ENCODE peak calls at places on chromosomes 13 and 19, in ten cellular contexts. S is adrenal gland, F is uterus, J is tibial artery, X is heart left ventricle, O is fibroblast of lung, A is left ventricle myocardium inferior, Y is lung, D is ovary, M is suprapubic skin. C is an unnamed sample. For H3K27me3, the result is how much of the 10 kb centered on the place peaks cover.

GRCh38 chr13:42526276-42526675 is 47.7 kb upstream of the TNFSF11 start:
- DNase-seq in S (no peak), F (no peak), J (no peak), X (no peak), O (no peak), A (no peak), Y (no peak), D (no peak), M (no peak), C (no peak)

GRCh38 chr13:114058051-114058867 is 74.2 kb downstream of the RASA3 start:
- DNase-seq in S (no peak), F (no peak), J (no peak), X (peak), O (no peak), A (no peak), Y (no peak), D (no peak), M (no peak), C (no peak)

GRCh38 chr13:107210216-107211010 is 642.5 kb upstream of the ARGLU1 start:
- DNase-seq in S (no peak), F (no peak), J (no peak), X (no peak), O (peak), A (no peak), Y (no peak), D (no peak), M (no peak), C (peak)

GRCh38 chr13:62799931-62800436 is 1384.3 kb upstream of the PCDH20 start:
- DNase-seq in S (no peak), F (no peak), J (no peak), X (no peak), O (no peak), A (no peak), Y (no peak), D (no peak), M (no peak), C (no peak)

GRCh38 chr19:38229585-38230073 is 5.6 kb upstream of the DPF1 start:
- DNase-seq in S (peak), F (no peak), J (no peak), X (peak), O (peak), A (peak), Y (peak), D (peak), M (no peak), C (peak)

GRCh38 chr13:76397413-76397812 is 488.8 kb downstream of the KCTD12 start:
- DNase-seq in S (no peak), F (no peak), J (no peak), X (no peak), O (no peak), A (no peak), Y (no peak), D (no peak), M (no peak), C (no peak)

GRCh38 chr19:3335431-3336350 is 30.7 kb upstream of the NFIC start:
- DNase-seq in S (peak), F (peak), J (peak), X (peak), O (peak), A (peak), Y (no peak), D (peak), M (no peak), C (no peak)

GRCh38 chr19:19628499-19629134 is 597 bp upstream of the LPAR2 start:
- DNase-seq in S (peak), F (no peak), J (no peak), X (no peak), O (peak), A (no peak), Y (no peak), D (peak), M (no peak), C (peak)

GRCh38 chr13:24263652-24264051 is 45.7 kb upstream of the C1QTNF9 start:
- DNase-seq in S (no peak), F (no peak), J (no peak), X (no peak), O (peak), A (no peak), Y (no peak), D (no peak), M (no peak), C (no peak)

GRCh38 chr13:73809561-73809960 is 324.6 kb downstream of the KLF12 start:
- DNase-seq in S (no peak), F (no peak), J (no peak), X (no peak), O (peak), A (no peak), Y (no peak), D (no peak), M (no peak), C (peak)

GRCh38 chr19:29967623-29968022 is 25.6 kb downstream of the URI1 start:
- DNase-seq in S (no peak), F (no peak), J (no peak), X (no peak), O (peak), A (no peak), Y (no peak), D (no peak), M (no peak), C (no peak)

GRCh38 chr13:28385362-28385761 is 109.6 kb downstream of the FLT1 start:
- DNase-seq in S (no peak), F (no peak), J (no peak), X (no peak), O (no peak), A (no peak), Y (no peak), D (no peak), M (no peak), C (no peak)
- H3K27me3 ChIP-seq in S (under half), F (under half), J (under half), X (under half), O (under half), A (under half), Y (under half), D (under half), M (under half), C (under half)

DNA sequence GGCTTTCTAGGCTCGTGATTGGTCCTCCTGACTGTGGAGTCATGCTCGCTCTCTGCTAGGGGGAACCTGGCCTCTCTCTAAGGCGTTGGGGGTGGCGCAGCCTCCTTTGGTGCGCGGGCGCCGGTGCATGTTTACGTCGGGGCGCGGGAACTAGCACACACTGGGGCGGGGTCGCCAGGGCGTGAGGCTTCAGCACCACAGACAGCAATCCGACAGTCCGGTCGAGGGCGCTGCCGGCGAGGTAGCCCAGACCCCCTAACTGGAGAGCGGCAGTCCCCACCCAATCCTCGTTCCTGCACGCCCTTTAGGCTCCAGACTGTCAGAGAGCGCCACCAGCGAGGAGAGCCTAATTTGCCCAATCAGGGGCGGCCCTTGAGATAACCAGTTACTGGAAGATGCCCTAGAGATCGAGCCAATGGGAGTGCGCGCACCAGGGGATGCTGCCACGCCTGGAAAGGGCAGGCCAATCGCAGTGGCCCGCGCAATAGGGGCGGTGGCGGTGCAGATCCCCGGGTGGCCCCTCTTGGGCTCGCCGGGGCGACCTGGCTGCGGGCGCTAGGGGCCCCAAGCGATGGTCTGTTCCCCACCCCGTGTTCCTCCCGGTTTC is 1.0 kb upstream of the ELAVL3 start:
- DNase-seq in S (peak), F (peak), J (peak), X (peak), O (peak), A (peak), Y (peak), D (no peak), M (no peak), C (peak)
- TF ChIP-seq CTCF in S (no peak), F (no peak), J (no peak), X (no peak), O (no peak), A (no peak), Y (no peak), D (no peak), M (no peak), C (no peak)

GRCh38 chr13:18949970-18950369 is 231.7 kb downstream of the TUBA3C start:
- DNase-seq in S (no peak), F (no peak), J (no peak), X (peak), O (no peak), A (no peak), Y (no peak), D (no peak), M (no peak), C (no peak)

GRCh38 chr13:18948012-18948663 is 233.5 kb downstream of the TUBA3C start:
- DNase-seq in S (no peak), F (no peak), J (no peak), X (peak), O (no peak), A (no peak), Y (no peak), D (no peak), M (no peak), C (no peak)

GRCh38 chr13:18947376-18947977 is 234.1 kb downstream of the TUBA3C start:
- DNase-seq in S (no peak), F (no peak), J (no peak), X (peak), O (no peak), A (no peak), Y (no peak), D (no peak), M (no peak), C (no peak)

GRCh38 chr13:18949489-18949761 is 232.2 kb downstream of the TUBA3C start:
- DNase-seq in S (no peak), F (no peak), J (no peak), X (peak), O (no peak), A (no peak), Y (no peak), D (no peak), M (no peak), C (no peak)

DNA sequence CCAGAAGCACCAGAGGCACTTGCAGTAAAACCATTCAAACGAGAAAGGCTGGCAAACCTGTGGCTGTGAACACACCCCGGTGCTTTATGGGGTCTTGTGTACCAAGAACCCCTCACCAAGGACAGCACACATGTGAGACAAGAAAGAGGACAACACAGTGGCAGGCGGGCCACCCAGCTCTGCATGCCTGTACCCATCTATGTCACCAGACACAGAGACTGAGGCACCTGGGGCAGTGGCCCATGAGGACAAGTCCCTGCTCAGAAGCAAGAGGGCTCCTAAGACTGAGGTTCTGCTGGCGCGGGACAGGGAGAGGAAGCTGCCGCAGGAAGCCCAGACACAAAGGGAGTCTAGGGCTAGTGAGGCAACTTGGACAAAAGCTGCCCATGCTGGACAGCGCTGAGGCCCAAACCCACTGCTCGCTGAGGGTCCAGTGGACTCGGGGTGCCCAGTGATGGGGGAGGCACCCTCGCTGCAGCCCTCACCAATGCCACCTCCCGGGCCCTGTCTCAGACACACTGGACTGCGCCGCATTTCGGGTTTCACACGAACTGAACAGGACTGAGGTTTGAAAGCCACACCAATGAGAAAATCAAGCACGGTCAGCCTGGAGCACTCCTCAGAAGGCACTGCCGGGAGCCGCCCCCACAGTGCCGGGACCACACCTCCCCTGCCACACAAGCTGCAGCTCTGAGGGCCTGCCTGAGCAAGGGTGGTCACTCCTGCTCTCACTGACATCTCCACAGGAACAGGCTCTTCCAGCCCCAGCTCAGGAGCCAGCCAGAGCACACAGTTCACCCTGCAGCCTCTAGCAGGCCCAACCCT is 232.7 kb downstream of the TUBA3C start:
- DNase-seq in S (no peak), F (no peak), J (no peak), X (peak), O (no peak), A (no peak), Y (no peak), D (no peak), M (no peak), C (no peak)
- H3K27me3 ChIP-seq in S (under half), F (under half), J (under half), X (under half), O (under half), A (under half), Y (under half), D (under half), M (under half), C (under half)

DNA sequence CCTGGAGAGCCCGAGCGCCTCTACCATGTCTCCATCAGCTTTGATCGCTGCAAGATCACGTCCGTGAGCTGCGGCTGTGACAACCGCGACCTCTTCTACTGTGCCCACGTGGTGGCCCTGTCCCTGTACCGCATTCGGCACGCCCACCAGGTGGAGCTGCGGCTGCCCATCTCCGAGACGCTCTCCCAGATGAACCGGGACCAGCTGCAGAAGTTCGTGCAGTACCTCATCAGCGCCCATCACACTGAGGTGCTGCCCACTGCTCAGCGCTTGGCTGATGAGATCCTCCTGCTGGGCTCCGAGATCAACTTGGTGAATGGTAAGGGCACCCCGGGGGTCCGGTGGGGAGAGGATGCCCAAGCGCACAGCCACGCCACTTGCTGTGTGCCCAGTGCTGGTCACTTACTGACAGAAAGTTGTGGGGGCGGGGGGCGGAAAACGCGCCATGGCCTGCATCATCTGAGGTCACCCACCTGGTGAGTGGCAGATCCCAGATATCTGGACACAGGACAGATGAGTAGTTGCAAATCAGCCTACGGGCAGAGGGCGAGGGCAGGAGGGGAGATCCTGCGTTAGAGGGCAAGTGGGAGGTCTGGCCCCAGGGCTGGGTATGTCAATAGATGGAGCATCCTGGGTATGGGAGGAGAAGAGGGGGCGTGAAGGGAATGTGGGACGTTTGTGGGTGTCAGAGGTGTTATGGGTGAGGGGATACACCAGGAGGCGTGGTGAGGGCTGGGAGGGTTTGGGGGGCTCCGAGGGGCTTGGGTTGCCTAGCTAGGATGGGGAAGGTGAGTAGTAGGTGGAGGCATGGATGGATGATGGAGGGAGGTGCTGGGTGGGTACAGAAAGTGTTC is 9.8 kb downstream of the ZSWIM4 start:
- DNase-seq in S (no peak), F (no peak), J (no peak), X (peak), O (no peak), A (no peak), Y (no peak), D (no peak), M (no peak), C (no peak)
- TF ChIP-seq CTCF in S (peak), F (peak), J (no peak), X (peak), O (peak), A (peak), Y (no peak), D (peak), M (no peak), C (peak)

DNA sequence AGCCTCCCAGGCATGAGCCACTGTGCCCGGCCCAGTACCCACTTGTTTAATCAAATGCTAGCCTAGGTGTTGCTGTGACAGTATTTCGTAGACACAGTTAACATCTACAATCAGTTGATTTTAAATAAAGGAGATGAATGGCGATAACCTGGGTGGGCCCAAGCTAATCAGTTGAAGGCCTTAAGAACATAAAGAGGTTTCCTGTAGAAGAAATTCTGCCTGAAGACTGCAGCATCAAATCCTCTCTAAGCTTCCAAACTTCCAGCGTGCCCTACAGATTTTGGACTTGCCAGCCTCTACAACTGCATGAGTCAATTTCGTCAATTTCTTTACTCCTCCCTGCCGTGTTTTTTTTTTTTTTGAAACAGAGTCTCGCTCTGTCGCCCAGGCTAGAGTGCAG is 13.2 kb upstream of the SULT2A1 start:
- DNase-seq in S (no peak), F (no peak), J (no peak), X (no peak), O (no peak), A (no peak), Y (no peak), D (no peak), M (no peak), C (no peak)
- H3K27me3 ChIP-seq in S (under half), F (under half), J (under half), X (under half), O (under half), A (half or more), Y (under half), D (under half), M (under half), C (under half)

DNA sequence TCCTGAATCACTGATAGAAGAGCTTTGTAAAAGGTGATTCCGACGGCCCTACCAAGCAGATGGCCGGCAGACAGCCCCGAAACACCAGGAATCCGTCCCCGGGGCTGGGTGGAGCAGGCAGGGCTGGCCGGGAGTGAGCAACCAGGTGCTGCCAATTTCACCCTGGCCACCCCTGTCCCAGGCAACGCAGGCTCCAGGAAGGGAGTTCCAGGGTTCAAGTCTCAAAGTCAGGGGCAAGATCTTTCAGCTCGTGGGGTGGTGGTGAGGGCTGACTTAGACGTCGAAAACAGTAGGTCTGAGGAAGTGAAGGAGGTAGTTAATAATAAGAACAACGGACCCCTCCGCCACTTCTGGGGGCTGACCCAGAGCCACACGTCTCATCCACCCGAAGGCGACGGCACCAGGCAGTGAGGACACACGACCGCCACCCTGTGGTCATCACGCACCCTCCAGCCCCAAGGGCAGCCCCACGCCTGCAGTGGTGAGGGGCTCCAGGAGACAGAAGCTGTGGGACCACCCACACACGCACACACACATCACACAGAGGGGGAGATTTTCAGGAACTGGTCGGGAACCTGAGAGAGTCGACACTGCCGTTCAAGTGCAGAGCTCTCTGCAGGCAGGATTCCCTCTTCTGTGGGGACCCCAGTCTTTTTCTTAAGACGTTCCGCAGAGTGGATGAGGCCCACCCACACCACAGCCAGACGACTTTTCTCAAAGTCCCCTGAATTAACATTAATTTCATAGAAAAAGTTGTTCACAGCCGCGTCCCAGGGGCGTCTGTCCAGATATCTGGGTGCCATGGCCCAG is 67.2 kb downstream of the SPACA7 start:
- DNase-seq in S (no peak), F (no peak), J (no peak), X (peak), O (no peak), A (no peak), Y (peak), D (no peak), M (peak), C (no peak)
- TF ChIP-seq CTCF in S (no peak), F (no peak), J (no peak), X (peak), O (peak), A (no peak), Y (no peak), D (no peak), M (no peak), C (peak)

DNA sequence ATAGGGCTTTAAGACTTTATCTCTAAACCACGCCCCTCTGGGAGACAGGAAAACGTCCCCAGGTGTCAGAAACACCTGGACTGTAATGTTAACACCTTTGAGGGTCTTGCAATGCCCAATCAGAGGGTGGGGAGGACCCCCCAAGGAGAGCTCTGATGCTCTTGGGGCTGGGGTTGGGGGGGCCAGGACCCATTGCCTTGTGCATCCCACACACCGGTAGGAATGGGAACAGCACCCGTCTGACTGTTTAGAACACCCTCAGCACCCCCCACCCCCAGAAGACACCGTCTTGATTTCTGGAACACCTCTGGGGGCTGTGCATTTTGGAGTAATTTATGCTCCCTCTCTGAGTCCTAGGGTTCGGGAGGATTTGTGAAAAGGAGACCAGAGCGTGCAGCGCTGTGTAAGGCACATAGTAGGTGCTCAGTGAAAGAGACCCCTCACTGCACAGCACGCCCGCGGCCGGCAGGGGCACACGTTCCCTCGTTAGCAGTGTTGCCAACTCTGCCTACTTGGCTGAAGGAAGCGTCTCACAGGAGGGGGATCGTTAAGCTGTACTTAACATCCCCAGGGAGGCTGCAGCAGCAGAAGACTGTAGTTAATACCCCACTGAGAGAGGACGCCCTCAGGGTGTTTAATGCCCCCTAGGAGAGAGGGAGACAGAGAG is 2.8 kb upstream of the ERFL start:
- DNase-seq in S (no peak), F (no peak), J (no peak), X (no peak), O (no peak), A (no peak), Y (no peak), D (no peak), M (no peak), C (no peak)
- H3K27me3 ChIP-seq in S (half or more), F (under half), J (half or more), X (half or more), O (half or more), A (half or more), Y (under half), D (under half), M (half or more), C (half or more)